ENCODE peak calls at places on chromosome 19, in six cellular contexts. K, L, Y, J, M and Z are unnamed samples. For H3K4me1, the result is how much of the 10 kb centered on the place peaks cover.

GRCh38 chr19:10718205-10719196 is 622 bp downstream of the DNM2 start:
- DNase-seq in K (peak), L (peak), Y (peak), J (peak), M (peak), Z (peak)

GRCh38 chr19:19866599-19867248 is 1.0 kb downstream of the ZNF253 start:
- DNase-seq in K (peak), L (no peak), Y (no peak), J (peak), M (peak), Z (peak)

GRCh38 chr19:38745316-38745715 is 1.0 kb upstream of the CAPN12 start:
- DNase-seq in K (no peak), L (no peak), Y (no peak), J (no peak), M (no peak), Z (no peak)

GRCh38 chr19:22784051-22784450 is at the start of gene ZNF99:
- DNase-seq in K (no peak), L (peak), Y (peak), J (peak), M (no peak), Z (no peak)

GRCh38 chr19:50383307-50383851 is 768 bp upstream of the POLD1 start:
- DNase-seq in K (peak), L (no peak), Y (peak), J (peak), M (no peak), Z (peak)

GRCh38 chr19:28414748-28415147 is 798.2 kb downstream of the UQCRFS1 start:
- DNase-seq in K (no peak), L (no peak), Y (no peak), J (no peak), M (no peak), Z (no peak)

GRCh38 chr19:48637948-48638830 is 1.0 kb upstream of the DBP start:
- DNase-seq in K (peak), L (peak), Y (peak), J (peak), M (peak), Z (peak)

GRCh38 chr19:19105365-19106060 is 32.8 kb downstream of the TMEM161A start:
- DNase-seq in K (peak), L (peak), Y (peak), J (peak), M (peak), Z (peak)

GRCh38 chr19:1471514-1472107 is 7.4 kb downstream of the C19orf25 start:
- DNase-seq in K (no peak), L (no peak), Y (no peak), J (no peak), M (no peak), Z (no peak)

GRCh38 chr19:18697680-18698079 is 14.2 kb downstream of the CRTC1 start:
- DNase-seq in K (no peak), L (no peak), Y (peak), J (no peak), M (no peak), Z (no peak)

GRCh38 chr19:49851456-49852259 is 699 bp downstream of the PTOV1 start:
- DNase-seq in K (peak), L (no peak), Y (peak), J (no peak), M (peak), Z (peak)

GRCh38 chr19:18662972-18663732 is 20.3 kb upstream of the CRTC1 start:
- DNase-seq in K (peak), L (no peak), Y (no peak), J (no peak), M (no peak), Z (no peak)

GRCh38 chr19:16888629-16889371 is at the start of gene F2RL3:
- DNase-seq in K (no peak), L (peak), Y (peak), J (peak), M (peak), Z (peak)

GRCh38 chr19:18294467-18294864 is 13.0 kb upstream of the JUND start:
- DNase-seq in K (peak), L (peak), Y (no peak), J (peak), M (no peak), Z (no peak)

GRCh38 chr19:40506099-40506498 is 39.3 kb downstream of the SPTBN4 start:
- DNase-seq in K (no peak), L (no peak), Y (no peak), J (no peak), M (no peak), Z (no peak)

GRCh38 chr19:5357584-5357983 is 17.0 kb upstream of the PTPRS start:
- DNase-seq in K (no peak), L (no peak), Y (no peak), J (no peak), M (no peak), Z (no peak)

GRCh38 chr19:51799311-51799997 is 4.5 kb downstream of the FPR3 start:
- DNase-seq in K (no peak), L (peak), Y (peak), J (peak), M (no peak), Z (peak)

GRCh38 chr19:55855160-55855559 is 18.8 kb downstream of the NLRP4 start:
- DNase-seq in K (no peak), L (no peak), Y (no peak), J (no peak), M (no peak), Z (no peak)

GRCh38 chr19:17296278-17296677 is 6.9 kb downstream of the ABHD8 start:
- DNase-seq in K (peak), L (no peak), Y (no peak), J (no peak), M (no peak), Z (peak)

GRCh38 chr19:12052571-12053169 is at the start of gene ZNF878:
- DNase-seq in K (peak), L (peak), Y (peak), J (peak), M (peak), Z (peak)

GRCh38 chr19:48644839-48645651 is 942 bp downstream of the CA11 start:
- DNase-seq in K (peak), L (peak), Y (peak), J (peak), M (peak), Z (peak)

GRCh38 chr19:16585808-16586476 is 13.7 kb upstream of the SLC35E1 start:
- DNase-seq in K (no peak), L (no peak), Y (no peak), J (no peak), M (no peak), Z (no peak)

GRCh38 chr19:6925801-6926751 is 38.7 kb downstream of the ADGRE1 start:
- DNase-seq in K (no peak), L (no peak), Y (no peak), J (no peak), M (no peak), Z (no peak)

GRCh38 chr19:3762130-3762473 is 380 bp upstream of the MRPL54 start:
- DNase-seq in K (no peak), L (no peak), Y (no peak), J (no peak), M (no peak), Z (no peak)

GRCh38 chr19:3761382-3762129 is at the start of gene APBA3:
- DNase-seq in K (peak), L (peak), Y (peak), J (peak), M (peak), Z (peak)

GRCh38 chr19:3760871-3761361 is 576 bp downstream of the APBA3 start:
- DNase-seq in K (peak), L (no peak), Y (no peak), J (no peak), M (no peak), Z (no peak)

GRCh38 chr19:3762501-3763459 is at the start of gene MRPL54:
- DNase-seq in K (peak), L (peak), Y (peak), J (peak), M (peak), Z (peak)

GRCh38 chr19:3759482-3760254 is 1.8 kb downstream of the APBA3 start:
- DNase-seq in K (no peak), L (no peak), Y (no peak), J (no peak), M (no peak), Z (no peak)
- H3K4me1 ChIP-seq in K (under half), L (under half), Y (under half), J (under half), M (under half), Z (under half)

GRCh38 chr19:45440873-45441654 is 17.3 kb upstream of the ERCC1 start:
- DNase-seq in K (peak), L (no peak), Y (no peak), J (peak), M (peak), Z (no peak)
- H3K4me1 ChIP-seq in K (under half), L (under half), Y (under half), J (under half), M (under half), Z (under half)

DNA sequence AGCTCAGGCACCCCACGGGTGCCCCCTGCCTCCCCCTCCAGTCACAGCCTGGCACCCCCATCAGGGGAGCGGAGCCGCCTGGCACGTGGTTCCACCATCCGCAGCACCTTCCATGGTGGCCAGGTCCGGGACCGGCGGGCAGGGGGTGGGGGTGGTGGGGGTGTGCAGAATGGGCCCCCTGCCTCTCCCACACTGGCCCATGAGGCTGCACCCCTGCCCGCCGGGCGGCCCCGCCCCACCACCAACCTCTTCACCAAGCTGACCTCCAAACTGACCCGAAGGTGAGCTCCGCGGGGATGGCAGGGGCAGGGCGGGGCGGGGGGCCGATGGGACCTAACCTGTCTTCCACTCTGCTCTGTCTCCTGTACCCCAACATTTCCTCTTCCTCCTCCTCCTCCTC is 25.0 kb downstream of the CKM start:
- DNase-seq in K (no peak), L (no peak), Y (no peak), J (no peak), M (no peak), Z (no peak)
- H3K4me1 ChIP-seq in K (under half), L (under half), Y (under half), J (under half), M (under half), Z (under half)

GRCh38 chr19:54317108-54317964 is 4.4 kb upstream of the LILRA5 start:
- DNase-seq in K (no peak), L (no peak), Y (no peak), J (no peak), M (no peak), Z (no peak)

GRCh38 chr19:54315956-54316355 is 3.0 kb upstream of the LILRA5 start:
- DNase-seq in K (no peak), L (no peak), Y (no peak), J (no peak), M (no peak), Z (no peak)

GRCh38 chr19:54317965-54318240 is 4.9 kb upstream of the LILRA5 start:
- DNase-seq in K (no peak), L (no peak), Y (no peak), J (no peak), M (no peak), Z (no peak)

GRCh38 chr19:54319049-54319448 is 6.1 kb upstream of the LILRA5 start:
- DNase-seq in K (no peak), L (no peak), Y (no peak), J (no peak), M (no peak), Z (no peak)

GRCh38 chr19:54316746-54317107 is 3.8 kb upstream of the LILRA5 start:
- DNase-seq in K (peak), L (no peak), Y (no peak), J (no peak), M (no peak), Z (no peak)
- H3K4me1 ChIP-seq in K (under half), L (under half), Y (under half), J (under half), M (under half), Z (under half)